ENCODE peak calls at places on chromosome 2, in six cellular contexts. A is NCI-H1105 treated with DMSO at 0.1 percent for 48 hours; C is A549; D is AML-193; N is activated CD8-positive, alpha-beta T cell treated with anti-CD3 and anti-CD28 coated beads for 36 hours; Y is AG04449. H is an unnamed sample.

GRCh38 chr2:145546091-145546490 is 1026.2 kb upstream of the ZEB2 start:
- DNase-seq in A (no peak), C (no peak), D (no peak), N (no peak), Y (no peak), H (no peak)

GRCh38 chr2:20762945-20763683 is 59.8 kb downstream of the LDAH start:
- DNase-seq in A (no peak), C (no peak), D (no peak), N (no peak), Y (no peak), H (no peak)

GRCh38 chr2:197191177-197191947 is 119.2 kb downstream of the ANKRD44 start:
- DNase-seq in A (peak), C (peak), D (peak), N (no peak), Y (no peak), H (no peak)

GRCh38 chr2:120558892-120559291 is 176.8 kb upstream of the GLI2 start:
- DNase-seq in A (no peak), C (no peak), D (no peak), N (no peak), Y (no peak), H (no peak)

GRCh38 chr2:158998486-158999248 is 30.2 kb downstream of the TANC1 start:
- DNase-seq in A (no peak), C (no peak), D (no peak), N (no peak), Y (peak), H (no peak)

GRCh38 chr2:45699032-45699658 is 47.7 kb downstream of the PRKCE start:
- DNase-seq in A (no peak), C (no peak), D (no peak), N (peak), Y (peak), H (no peak)

GRCh38 chr2:157940024-157940423 is 63.9 kb upstream of the ACVR1 start:
- DNase-seq in A (no peak), C (no peak), D (no peak), N (no peak), Y (no peak), H (no peak)

GRCh38 chr2:4404363-4404762 is 701.0 kb downstream of the DCDC2C start:
- DNase-seq in A (no peak), C (no peak), D (no peak), N (no peak), Y (no peak), H (no peak)

GRCh38 chr2:52369176-52369575 is 1337.2 kb upstream of the NRXN1 start:
- DNase-seq in A (no peak), C (no peak), D (no peak), N (no peak), Y (no peak), H (no peak)

GRCh38 chr2:3349211-3349693 is 28.4 kb downstream of the EIPR1 start:
- DNase-seq in A (no peak), C (no peak), D (no peak), N (no peak), Y (no peak), H (no peak)

GRCh38 chr2:41728757-41729338 is 319.0 kb upstream of the PKDCC start:
- DNase-seq in A (no peak), C (no peak), D (no peak), N (no peak), Y (no peak), H (no peak)

GRCh38 chr2:238701066-238701906 is 146.6 kb upstream of the TWIST2 start:
- DNase-seq in A (no peak), C (no peak), D (no peak), N (no peak), Y (no peak), H (no peak)

H was measured in sciatic nerve.